ENCODE peak calls at places on chromosomes 5 and 9, in seven cellular contexts. E is GM12892, X is K562, L is SK-N-SH, Q is H1, Z is GM12878, T is HepG2. C is an unnamed sample.

GRCh38 chr9:127897194-127897692 is 2.2 kb downstream of the ST6GALNAC6 start:
- DNase-seq in Z (no peak), L (peak), X (peak), Q (no peak), T (peak), E (no peak), C (peak)

GRCh38 chr5:98187945-98188344 is 585.5 kb upstream of the RGMB start:
- DNase-seq in T (no peak), Q (no peak), X (no peak), L (no peak), Z (no peak), E (no peak), C (no peak)

GRCh38 chr9:4530375-4530774 is 40.1 kb downstream of the SLC1A1 start:
- DNase-seq in L (no peak), Z (peak), Q (no peak), T (no peak), X (no peak), E (no peak), C (no peak)

GRCh38 chr5:150486402-150487198 is 21.3 kb upstream of the NDST1 start:
- DNase-seq in Z (no peak), X (peak), Q (peak), T (peak), E (peak), L (peak), C (peak)

GRCh38 chr5:138241688-138242547 is 28.8 kb upstream of the CDC23 start:
- DNase-seq in Z (no peak), T (peak), L (peak), E (no peak), X (peak), Q (no peak), C (peak)

GRCh38 chr9:32926901-32927300 is 74.5 kb downstream of the APTX start:
- DNase-seq in L (no peak), Q (no peak), E (no peak), Z (no peak), X (no peak), T (no peak), C (no peak)

GRCh38 chr5:165196961-165197360 is 1691.5 kb downstream of the MAT2B start:
- DNase-seq in Z (no peak), X (no peak), T (no peak), L (no peak), Q (no peak), E (no peak), C (no peak)

GRCh38 chr9:36939214-36939613 is 94.9 kb downstream of the PAX5 start:
- DNase-seq in Z (no peak), Q (no peak), T (no peak), X (no peak), L (no peak), E (no peak), C (no peak)

GRCh38 chr9:2066312-2067273 is 51.4 kb downstream of the SMARCA2 start:
- DNase-seq in L (no peak), Q (no peak), E (no peak), X (no peak), Z (no peak), T (peak), C (no peak)

GRCh38 chr5:159913048-159913447 is 3.2 kb upstream of the ADRA1B start:
- DNase-seq in Z (no peak), T (no peak), Q (no peak), E (no peak), X (no peak), L (no peak), C (no peak)

GRCh38 chr5:159911349-159911748 is 4.9 kb upstream of the ADRA1B start:
- DNase-seq in T (no peak), Z (no peak), Q (no peak), L (no peak), X (no peak), E (no peak), C (no peak)

GRCh38 chr5:159913481-159913880 is 2.8 kb upstream of the ADRA1B start:
- DNase-seq in T (no peak), Q (no peak), L (no peak), E (no peak), X (no peak), Z (no peak), C (no peak)

GRCh38 chr5:159910843-159911229 is 5.4 kb upstream of the ADRA1B start:
- DNase-seq in Z (no peak), E (no peak), T (no peak), L (no peak), Q (no peak), X (no peak), C (no peak)

DNA sequence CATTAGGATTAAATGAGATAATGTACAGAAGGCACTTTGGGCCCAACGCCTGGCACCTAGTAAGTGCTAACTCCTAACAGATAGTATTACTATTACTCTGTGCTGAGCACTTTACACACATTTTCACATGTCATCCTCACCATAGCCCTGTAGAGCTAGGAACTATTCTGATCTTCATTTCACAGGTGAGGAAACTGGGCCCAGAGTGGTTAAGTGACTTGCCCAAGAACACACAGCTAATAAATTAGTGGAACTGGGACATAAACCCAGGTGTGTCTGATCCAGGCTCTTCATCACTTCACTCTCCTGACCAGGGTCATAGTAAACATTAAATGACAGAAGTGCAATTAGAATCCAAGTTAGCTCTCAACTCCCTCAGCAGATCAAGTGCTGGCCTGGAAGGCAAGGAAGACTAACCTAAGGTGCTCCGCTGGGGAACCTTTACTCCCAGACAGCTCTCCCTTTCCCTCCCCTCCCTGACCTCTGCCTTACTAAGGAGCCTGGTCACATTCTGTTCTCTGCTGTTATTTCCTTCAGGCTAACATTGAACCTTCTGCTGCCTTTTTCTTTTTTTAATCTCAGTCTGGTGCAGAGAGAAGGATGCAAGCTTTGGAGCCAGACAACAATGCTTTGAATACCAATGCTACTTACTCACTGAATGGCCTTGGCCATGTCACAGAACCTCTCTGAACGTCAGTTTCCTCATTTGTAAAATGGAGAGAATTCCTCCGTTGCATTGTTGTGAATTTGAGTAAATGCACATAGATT is 4.1 kb upstream of the ADRA1B start:
- DNase-seq in L (no peak), Q (no peak), X (no peak), T (no peak), E (no peak), Z (no peak), C (no peak)
- TF ChIP-seq TAF1 in L (no peak), Q (no peak), X (no peak), T (no peak), E (no peak), Z (no peak), C (no peak)

DNA sequence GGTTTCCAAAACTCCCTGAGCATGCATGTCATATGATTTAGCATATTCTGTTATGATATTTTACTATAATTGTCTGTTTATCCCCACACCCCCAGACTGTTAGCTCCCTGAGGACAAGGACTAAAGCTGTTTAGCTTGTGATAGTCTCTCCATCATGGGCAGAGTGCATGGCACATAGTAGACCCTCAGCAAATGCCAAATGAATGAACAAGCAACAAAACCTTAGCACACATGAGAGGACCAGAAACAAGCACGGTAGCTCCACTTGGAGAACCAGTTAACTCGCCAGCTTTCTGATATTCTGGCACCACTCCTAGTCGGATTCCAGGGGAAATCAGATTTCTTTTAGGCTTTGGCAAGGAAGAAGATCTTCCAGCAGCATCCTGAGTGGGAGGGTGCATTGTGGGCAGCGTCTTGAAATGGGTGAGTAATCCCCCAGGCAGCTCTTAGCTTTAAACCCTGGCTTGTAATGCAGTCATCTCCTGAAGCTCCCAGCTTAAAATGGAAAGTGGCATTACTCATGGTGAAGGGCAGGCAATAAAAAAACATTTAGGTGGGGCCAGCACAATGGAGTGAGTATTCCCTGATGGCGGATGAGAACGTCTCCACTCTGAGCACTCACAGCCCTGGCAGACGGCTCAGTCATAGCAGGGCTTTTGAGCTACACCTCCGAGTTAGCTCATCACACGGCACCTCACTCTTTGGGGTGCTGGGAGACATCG is 41.1 kb downstream of the FGF1 start:
- DNase-seq in T (no peak), X (no peak), Z (no peak), Q (no peak), E (no peak), L (no peak), C (no peak)
- TF ChIP-seq POLR2AphosphoS5 in T (no peak), X (no peak), Z (no peak), Q (no peak), E (no peak), L (peak), C (no peak)

DNA sequence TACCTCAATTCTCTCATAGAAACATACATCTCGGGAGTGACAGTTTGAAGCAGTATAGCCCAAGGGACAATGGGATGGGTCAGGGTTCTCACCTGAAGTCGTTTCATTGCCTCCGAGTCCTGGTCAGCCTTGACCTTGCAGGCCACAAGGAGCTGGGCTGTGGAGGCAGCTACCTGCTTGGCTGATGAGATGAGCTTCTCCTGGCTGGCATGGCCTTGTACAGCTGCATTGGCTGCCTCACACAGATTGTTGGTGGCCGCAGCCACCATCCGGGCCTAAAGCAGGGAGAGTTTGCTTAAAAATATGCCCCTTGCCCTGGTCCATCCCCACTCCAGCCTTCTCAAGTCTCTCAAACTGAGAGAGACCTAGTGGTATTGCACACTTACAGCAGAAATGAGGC is 8.5 kb upstream of the TPM2 start:
- DNase-seq in Z (no peak), Q (no peak), T (no peak), E (no peak), L (no peak), X (no peak), C (no peak)
- TF ChIP-seq TAF1 in Z (no peak), Q (no peak), T (no peak), E (no peak), L (no peak), X (no peak), C (no peak)

GRCh38 chr9:124771867-124772621 is 933 bp upstream of the NR6A1 start:
- DNase-seq in Q (no peak), T (peak), E (no peak), L (peak), X (peak), Z (no peak), C (no peak)

GRCh38 chr9:124773473-124774130 is 2.5 kb upstream of the NR6A1 start:
- DNase-seq in X (no peak), L (no peak), E (no peak), Q (no peak), Z (no peak), T (no peak), C (no peak)

GRCh38 chr9:124770359-124771020 is 621 bp downstream of the NR6A1 start:
- DNase-seq in X (peak), Z (no peak), T (no peak), L (peak), E (no peak), Q (no peak), C (no peak)

GRCh38 chr9:124769451-124770358 is 1.4 kb downstream of the NR6A1 start:
- DNase-seq in Q (no peak), T (peak), Z (no peak), E (no peak), X (peak), L (peak), C (no peak)

DNA sequence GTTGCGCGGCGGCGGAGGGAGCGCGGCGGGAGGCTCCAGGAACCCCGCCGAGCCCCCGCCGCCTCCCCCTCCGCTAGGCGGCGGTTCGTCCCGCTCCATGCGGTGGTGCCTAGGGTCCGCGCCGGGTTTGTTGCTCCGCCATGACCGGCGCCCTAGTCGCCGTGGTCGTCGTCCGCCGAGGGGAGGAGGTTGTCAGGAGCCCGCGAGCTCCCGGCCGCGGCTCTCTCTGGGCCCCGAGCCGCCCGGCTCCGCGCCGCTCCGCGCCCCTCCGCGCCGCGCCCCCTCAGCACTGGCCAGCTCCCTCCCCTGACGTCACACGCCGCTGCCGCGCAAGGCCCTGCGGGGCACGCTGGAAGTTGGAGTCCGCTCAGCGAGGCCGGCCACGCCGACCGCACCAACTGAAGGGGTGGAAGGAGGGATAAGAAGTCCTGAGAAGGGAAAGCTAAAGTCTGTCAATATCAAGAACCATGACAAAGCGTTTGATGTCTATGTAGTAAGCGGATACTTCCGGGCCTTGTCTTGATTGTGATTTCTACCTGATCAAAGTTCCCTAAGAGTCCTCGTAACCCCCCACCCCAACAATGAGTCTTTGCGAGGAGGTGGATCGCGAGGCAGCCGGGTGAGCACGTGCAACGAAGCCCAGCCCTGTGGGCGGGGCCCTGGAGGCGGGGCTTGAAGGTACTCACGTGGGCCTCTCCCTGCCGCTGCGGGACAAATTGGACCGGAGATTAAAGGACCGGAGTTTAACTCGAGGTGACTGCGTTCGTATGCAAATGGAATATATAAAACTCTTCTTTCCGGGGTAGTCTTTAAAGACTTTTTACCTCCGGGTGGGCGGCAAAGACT is at the start of gene NR6A1:
- DNase-seq in E (peak), L (peak), Z (peak), X (peak), Q (peak), T (peak), C (peak)
- TF ChIP-seq POLR2AphosphoS5 in E (no peak), L (peak), Z (no peak), X (peak), Q (no peak), T (peak), C (no peak)

GRCh38 chr9:96048116-96048953 is 172.8 kb downstream of the ERCC6L2 start:
- DNase-seq in Q (no peak), X (no peak), E (no peak), T (peak), L (peak), Z (no peak), C (no peak)
- TF ChIP-seq TAF1 in Q (no peak), X (no peak), E (no peak), T (no peak), L (no peak), Z (no peak), C (no peak)

GRCh38 chr5:131250749-131251148 is 13.1 kb upstream of the CDC42SE2 start:
- DNase-seq in X (no peak), T (no peak), E (no peak), Z (no peak), Q (no peak), L (no peak), C (no peak)

GRCh38 chr5:131254741-131255140 is 9.1 kb upstream of the CDC42SE2 start:
- DNase-seq in Q (no peak), E (no peak), L (no peak), T (no peak), Z (no peak), X (no peak), C (no peak)

GRCh38 chr5:131256507-131256823 is 7.4 kb upstream of the CDC42SE2 start:
- DNase-seq in Q (no peak), L (no peak), E (no peak), X (no peak), Z (no peak), T (no peak), C (no peak)

GRCh38 chr5:131258733-131259132 is 5.1 kb upstream of the CDC42SE2 start:
- DNase-seq in Z (no peak), X (no peak), L (no peak), Q (no peak), T (peak), E (no peak), C (no peak)

DNA sequence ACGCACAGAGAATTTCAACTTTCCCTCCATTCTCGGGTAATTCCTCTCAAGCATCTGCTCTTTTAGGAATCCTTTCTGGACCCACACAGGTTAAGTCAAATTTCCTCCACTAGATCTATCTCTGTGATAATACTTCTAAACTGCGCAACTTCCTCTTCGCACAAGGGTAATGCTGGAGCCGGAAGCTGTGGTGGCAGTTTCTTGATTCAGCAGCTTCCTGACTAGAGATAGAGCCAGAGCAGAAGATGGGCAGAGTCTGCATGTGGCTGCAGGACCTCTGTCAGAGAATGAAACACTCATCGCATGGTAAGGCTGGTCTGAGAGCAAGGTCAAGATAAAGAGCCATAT is 11.1 kb upstream of the CDC42SE2 start:
- DNase-seq in T (no peak), X (no peak), L (no peak), E (no peak), Z (peak), Q (no peak), C (no peak)
- TF ChIP-seq POLR2AphosphoS5 in T (no peak), X (no peak), L (no peak), E (peak), Z (no peak), Q (no peak), C (no peak)

GRCh38 chr9:21470126-21470525 is 12.0 kb downstream of the IFNE start:
- DNase-seq in X (no peak), L (no peak), Z (no peak), Q (no peak), E (no peak), T (no peak), C (no peak)

GRCh38 chr9:21461377-21461776 is 20.7 kb downstream of the IFNE start:
- DNase-seq in Q (no peak), X (no peak), E (no peak), L (no peak), T (peak), Z (no peak), C (no peak)

GRCh38 chr9:21465138-21465537 is 17.0 kb downstream of the IFNE start:
- DNase-seq in E (no peak), T (no peak), Q (no peak), Z (no peak), L (no peak), X (no peak), C (no peak)

DNA sequence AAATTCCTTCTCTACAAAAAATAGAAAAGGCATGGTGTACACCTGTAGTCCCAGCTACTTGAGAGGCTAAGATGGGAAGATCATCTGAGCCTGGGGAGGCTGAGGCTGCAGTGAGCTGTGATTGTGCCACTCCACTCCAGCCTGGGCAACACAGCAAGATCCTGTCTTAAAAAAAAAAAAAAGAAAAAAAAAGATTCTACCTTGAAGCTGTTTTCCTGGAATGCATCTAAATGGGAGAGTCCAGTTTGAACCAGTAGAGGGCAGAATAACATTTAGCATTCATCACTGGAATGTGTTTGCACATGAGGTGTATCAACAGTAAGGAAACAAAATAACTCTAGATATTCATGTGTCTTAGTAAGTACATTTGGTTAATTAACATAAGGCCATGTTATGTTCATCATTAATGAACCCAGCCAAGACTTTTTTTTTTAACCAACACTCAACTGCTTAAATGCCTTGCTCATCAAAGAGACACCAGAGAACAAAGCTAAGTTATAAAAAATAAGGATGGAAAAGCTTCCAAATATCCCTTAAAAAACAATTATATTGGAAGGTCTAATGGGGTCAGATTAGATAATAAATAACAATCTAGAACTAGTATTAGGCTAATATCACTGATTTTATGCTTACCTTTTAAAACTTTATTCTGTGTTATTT is 16.1 kb downstream of the IFNE start:
- DNase-seq in X (no peak), E (no peak), Z (no peak), L (peak), T (peak), Q (no peak), C (no peak)
- TF ChIP-seq TAF1 in X (no peak), E (no peak), Z (no peak), L (no peak), T (no peak), Q (no peak), C (no peak)